ENCODE peak calls at places on chromosomes 11 and 22, in seven cellular contexts. One of them, this sample, is unnamed.

GRCh38 chr11:103699216-103699615 is 337.2 kb upstream of the DDI1 start:
- DNase-seq in hepatocyte: no peak
- DNase-seq in HL-60: no peak
- DNase-seq in A549: no peak
- DNase-seq in lung: no peak
- DNase-seq in psoas muscle: no peak
- DNase-seq in body of pancreas: no peak
- DNase-seq in this sample: no peak

GRCh38 chr11:109583996-109584395 is 162.0 kb downstream of the C11orf87 start:
- DNase-seq in hepatocyte: no peak
- DNase-seq in HL-60: no peak
- DNase-seq in A549: no peak
- DNase-seq in lung: no peak
- DNase-seq in psoas muscle: no peak
- DNase-seq in body of pancreas: no peak
- DNase-seq in this sample: no peak

GRCh38 chr11:64745219-64745522 is 1.2 kb upstream of the RASGRP2 start:
- DNase-seq in hepatocyte: no peak
- DNase-seq in HL-60: peak; percentile 79
- DNase-seq in A549: no peak
- DNase-seq in lung: peak; percentile 75
- DNase-seq in psoas muscle: peak; percentile 89
- DNase-seq in body of pancreas: peak; percentile 53
- DNase-seq in this sample: no peak

GRCh38 chr22:40463017-40463631 is 92.7 kb downstream of the SGSM3 start:
- DNase-seq in hepatocyte: no peak
- DNase-seq in HL-60: no peak
- DNase-seq in A549: no peak
- DNase-seq in lung: no peak
- DNase-seq in psoas muscle: no peak
- DNase-seq in body of pancreas: no peak
- DNase-seq in this sample: no peak

GRCh38 chr11:71327156-71328085 is 75.0 kb upstream of the SHANK2 start:
- DNase-seq in hepatocyte: no peak
- DNase-seq in HL-60: no peak
- DNase-seq in A549: no peak
- DNase-seq in lung: no peak
- DNase-seq in psoas muscle: peak; percentile 37
- DNase-seq in body of pancreas: no peak
- DNase-seq in this sample: no peak

GRCh38 chr11:107970049-107970448 is 38.6 kb upstream of the CUL5 start:
- DNase-seq in hepatocyte: no peak
- DNase-seq in HL-60: no peak
- DNase-seq in A549: no peak
- DNase-seq in lung: no peak
- DNase-seq in psoas muscle: no peak
- DNase-seq in body of pancreas: no peak
- DNase-seq in this sample: no peak

GRCh38 chr11:68302256-68303054 is 9.9 kb upstream of the LRP5 start:
- DNase-seq in hepatocyte: peak; percentile 74
- DNase-seq in HL-60: no peak
- DNase-seq in A549: no peak
- DNase-seq in lung: no peak
- DNase-seq in psoas muscle: no peak
- DNase-seq in body of pancreas: peak; percentile 76
- DNase-seq in this sample: peak; percentile 70

GRCh38 chr22:50508897-50509296 is 873 bp downstream of the NCAPH2 start:
- DNase-seq in hepatocyte: peak; percentile 5
- DNase-seq in HL-60: no peak
- DNase-seq in A549: no peak
- DNase-seq in lung: no peak
- DNase-seq in psoas muscle: no peak
- DNase-seq in body of pancreas: no peak
- DNase-seq in this sample: no peak

GRCh38 chr11:132077416-132077815 is 707.0 kb downstream of the NTM start:
- DNase-seq in hepatocyte: no peak
- DNase-seq in HL-60: no peak
- DNase-seq in A549: no peak
- DNase-seq in lung: no peak
- DNase-seq in psoas muscle: no peak
- DNase-seq in body of pancreas: no peak
- DNase-seq in this sample: no peak

GRCh38 chr11:5620606-5621521 is 3.9 kb upstream of the TRIM34 start:
- DNase-seq in hepatocyte: peak; percentile 73
- DNase-seq in HL-60: no peak
- DNase-seq in A549: peak; percentile 80
- DNase-seq in lung: peak; percentile 44
- DNase-seq in psoas muscle: no peak
- DNase-seq in body of pancreas: no peak
- DNase-seq in this sample: no peak

GRCh38 chr11:70788247-70789022 is 390.1 kb downstream of the CTTN start:
- DNase-seq in hepatocyte: no peak
- DNase-seq in HL-60: no peak
- DNase-seq in A549: peak; percentile 93
- DNase-seq in lung: no peak
- DNase-seq in psoas muscle: no peak
- DNase-seq in body of pancreas: no peak
- DNase-seq in this sample: no peak

GRCh38 chr11:28690746-28691145 is 582.6 kb downstream of the METTL15 start:
- DNase-seq in hepatocyte: peak; percentile 13
- DNase-seq in HL-60: no peak
- DNase-seq in A549: no peak
- DNase-seq in lung: no peak
- DNase-seq in psoas muscle: no peak
- DNase-seq in body of pancreas: no peak
- DNase-seq in this sample: no peak

GRCh38 chr11:133302056-133302455 is 230.2 kb downstream of the OPCML start:
- DNase-seq in hepatocyte: no peak
- DNase-seq in HL-60: no peak
- DNase-seq in A549: no peak
- DNase-seq in lung: no peak
- DNase-seq in psoas muscle: no peak
- DNase-seq in body of pancreas: no peak
- DNase-seq in this sample: no peak

GRCh38 chr11:573146-573759 is 3.0 kb upstream of the PHRF1 start:
- DNase-seq in hepatocyte: no peak
- DNase-seq in HL-60: no peak
- DNase-seq in A549: no peak
- DNase-seq in lung: peak; percentile 66
- DNase-seq in psoas muscle: no peak
- DNase-seq in body of pancreas: no peak
- DNase-seq in this sample: no peak

GRCh38 chr11:456533-456932 is 6.5 kb downstream of the PTDSS2 start:
- DNase-seq in hepatocyte: no peak
- DNase-seq in HL-60: no peak
- DNase-seq in A549: no peak
- DNase-seq in lung: no peak
- DNase-seq in psoas muscle: peak; percentile 27
- DNase-seq in body of pancreas: no peak
- DNase-seq in this sample: no peak

GRCh38 chr22:50522806-50523438 is 2.5 kb downstream of the SCO2 start:
- DNase-seq in hepatocyte: peak; percentile 6
- DNase-seq in HL-60: no peak
- DNase-seq in A549: no peak
- DNase-seq in lung: no peak
- DNase-seq in psoas muscle: no peak
- DNase-seq in body of pancreas: no peak
- DNase-seq in this sample: peak; percentile 72

GRCh38 chr11:100932474-100933100 is 197.0 kb downstream of the PGR start:
- DNase-seq in hepatocyte: peak; percentile 17
- DNase-seq in HL-60: no peak
- DNase-seq in A549: peak; percentile 17
- DNase-seq in lung: no peak
- DNase-seq in psoas muscle: no peak
- DNase-seq in body of pancreas: no peak
- DNase-seq in this sample: no peak

GRCh38 chr11:56819916-56820315 is 71.4 kb upstream of the OR9G4 start:
- DNase-seq in hepatocyte: no peak
- DNase-seq in HL-60: no peak
- DNase-seq in A549: no peak
- DNase-seq in lung: no peak
- DNase-seq in psoas muscle: no peak
- DNase-seq in body of pancreas: no peak
- DNase-seq in this sample: no peak

GRCh38 chr11:19907008-19907579 is 194.5 kb downstream of the NAV2 start:
- DNase-seq in hepatocyte: no peak
- DNase-seq in HL-60: no peak
- DNase-seq in A549: no peak
- DNase-seq in lung: no peak
- DNase-seq in psoas muscle: no peak
- DNase-seq in body of pancreas: no peak
- DNase-seq in this sample: no peak

GRCh38 chr11:19906126-19906525 is 193.5 kb downstream of the NAV2 start:
- DNase-seq in hepatocyte: no peak
- DNase-seq in HL-60: no peak
- DNase-seq in A549: no peak
- DNase-seq in lung: no peak
- DNase-seq in psoas muscle: no peak
- DNase-seq in body of pancreas: no peak
- DNase-seq in this sample: no peak

GRCh38 chr11:19907839-19908238 is 195.2 kb downstream of the NAV2 start:
- DNase-seq in hepatocyte: no peak
- DNase-seq in HL-60: no peak
- DNase-seq in A549: no peak
- DNase-seq in lung: no peak
- DNase-seq in psoas muscle: no peak
- DNase-seq in body of pancreas: peak; percentile 73
- DNase-seq in this sample: no peak

GRCh38 chr11:19903620-19904069 is 191.0 kb downstream of the NAV2 start:
- DNase-seq in hepatocyte: peak; percentile 91
- DNase-seq in HL-60: peak; percentile 24
- DNase-seq in A549: peak; percentile 52
- DNase-seq in lung: peak; percentile 74
- DNase-seq in psoas muscle: peak; percentile 72
- DNase-seq in body of pancreas: peak; percentile 85
- DNase-seq in this sample: no peak

DNA sequence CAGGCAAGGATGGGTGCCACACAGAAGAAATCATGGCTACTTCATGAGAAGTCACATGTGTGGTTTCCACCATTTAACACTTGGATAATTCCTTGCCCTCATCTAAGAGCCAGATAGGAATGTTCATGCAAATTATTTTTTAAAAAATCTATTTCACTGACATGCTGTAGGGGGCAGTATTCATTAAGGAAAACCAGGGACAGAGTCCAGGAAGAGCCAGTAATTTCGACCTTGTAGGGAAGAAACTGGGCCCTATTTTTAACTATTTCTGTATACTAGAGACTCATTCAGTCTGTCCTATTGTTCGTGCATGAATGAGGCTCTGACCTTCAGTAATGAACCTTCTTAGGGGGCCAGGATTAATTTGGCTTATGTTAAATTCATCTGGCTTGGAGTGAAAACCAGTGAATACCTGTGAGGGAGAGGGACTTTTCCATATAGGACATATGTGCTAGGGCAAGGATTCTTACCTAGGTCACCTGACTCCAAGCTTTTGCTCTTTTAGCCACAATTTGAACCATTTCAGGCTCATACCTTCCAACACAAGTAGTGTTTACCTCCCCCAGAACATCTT is 192.7 kb downstream of the NAV2 start:
- DNase-seq in hepatocyte: peak; percentile 69
- DNase-seq in HL-60: no peak
- DNase-seq in A549: peak; percentile 61
- DNase-seq in lung: no peak
- DNase-seq in psoas muscle: no peak
- DNase-seq in body of pancreas: no peak
- DNase-seq in this sample: no peak
- TF ChIP-seq CTCF in hepatocyte: peak; percentile 76
- TF ChIP-seq CTCF in HL-60: no peak
- TF ChIP-seq CTCF in A549: peak; percentile 80
- TF ChIP-seq CTCF in lung: peak; percentile 17
- TF ChIP-seq CTCF in psoas muscle: peak; percentile 47
- TF ChIP-seq CTCF in body of pancreas: peak; percentile 65
- TF ChIP-seq CTCF in this sample: peak; percentile 44

DNA sequence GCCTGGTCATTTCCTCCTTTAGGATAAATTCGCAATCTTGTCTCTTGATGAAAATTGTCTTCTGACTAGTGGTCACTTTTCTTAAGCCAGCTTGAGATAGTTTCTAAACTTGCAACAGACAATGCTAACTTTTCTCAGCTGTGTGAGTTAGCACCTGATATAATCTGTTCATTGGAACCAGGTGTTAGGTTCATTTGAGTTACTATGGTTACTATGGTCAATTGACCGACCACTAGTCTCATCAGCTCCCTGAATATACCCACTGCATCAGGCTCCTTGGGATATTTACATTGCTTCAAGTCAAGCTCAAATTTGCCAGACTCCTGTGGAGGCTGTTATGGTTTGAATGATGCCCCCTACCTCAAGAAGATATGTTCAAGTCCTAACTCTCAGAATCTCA is 54.5 kb downstream of the SC5D start:
- DNase-seq in hepatocyte: no peak
- DNase-seq in HL-60: no peak
- DNase-seq in A549: no peak
- DNase-seq in lung: no peak
- DNase-seq in psoas muscle: no peak
- DNase-seq in body of pancreas: no peak
- DNase-seq in this sample: no peak
- H3K4me3 ChIP-seq in hepatocyte: no peak overlapping the region
- H3K4me3 ChIP-seq in HL-60: no peak overlapping the region
- H3K4me3 ChIP-seq in A549: no peak overlapping the region
- H3K4me3 ChIP-seq in lung: no peak overlapping the region
- H3K4me3 ChIP-seq in psoas muscle: no peak overlapping the region
- H3K4me3 ChIP-seq in body of pancreas: no peak overlapping the region
- H3K4me3 ChIP-seq in this sample: no peak overlapping the region

GRCh38 chr22:24583972-24584790 is 8.7 kb downstream of the LRRC75B start:
- DNase-seq in hepatocyte: no peak
- DNase-seq in HL-60: no peak
- DNase-seq in A549: no peak
- DNase-seq in lung: no peak
- DNase-seq in psoas muscle: no peak
- DNase-seq in body of pancreas: no peak
- DNase-seq in this sample: no peak
- H3K27ac ChIP-seq in hepatocyte: peak overlapping the region; percentile 49
- H3K27ac ChIP-seq in HL-60: no peak overlapping the region
- H3K27ac ChIP-seq in A549: no peak overlapping the region
- H3K27ac ChIP-seq in lung: no peak overlapping the region
- H3K27ac ChIP-seq in psoas muscle: no peak overlapping the region
- H3K27ac ChIP-seq in body of pancreas: peak overlapping the region; percentile 76
- H3K27ac ChIP-seq in this sample: peak overlapping the region; percentile 83

DNA sequence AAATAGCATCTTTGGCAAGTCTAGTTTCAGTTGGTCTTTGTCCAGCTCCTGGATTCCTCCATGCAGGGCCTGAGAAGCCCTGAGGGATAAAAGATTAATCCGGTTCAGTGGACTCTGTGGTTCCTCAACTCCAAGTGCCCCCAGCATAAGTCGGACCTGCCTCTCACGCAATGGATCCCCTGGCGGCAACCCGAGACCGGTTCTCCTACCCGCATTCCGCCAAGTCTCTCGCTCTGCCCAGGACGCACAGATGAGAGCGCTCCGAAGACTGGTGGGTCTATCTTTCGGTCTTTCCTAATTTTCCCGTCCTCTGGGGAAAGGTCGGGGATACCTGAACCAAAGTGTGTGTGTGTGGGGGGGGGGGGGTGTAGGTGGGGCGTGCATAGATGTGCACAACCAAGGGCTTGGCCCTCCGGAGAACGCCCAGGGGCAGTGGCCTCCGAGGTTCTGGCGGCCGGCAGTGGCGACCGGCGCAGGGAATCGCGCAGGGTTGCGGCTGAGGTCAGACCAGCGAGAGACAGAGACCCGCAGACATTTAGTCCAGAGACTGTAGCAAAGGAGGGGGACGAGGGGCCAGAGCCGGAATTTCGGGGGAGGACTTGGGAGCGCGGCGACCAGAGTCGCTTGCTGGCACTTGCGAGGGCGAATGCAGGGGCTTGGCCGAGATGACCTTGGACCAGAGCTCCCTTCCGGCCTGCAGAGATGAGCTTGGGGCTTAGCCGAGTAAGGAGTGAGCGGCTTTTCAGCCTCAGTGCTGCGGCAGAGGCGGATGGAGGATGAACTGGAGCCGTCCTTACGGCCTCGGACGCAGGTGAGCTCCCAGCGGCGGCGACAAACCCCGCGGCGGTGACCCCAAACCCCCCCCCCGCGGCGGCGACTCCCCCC is 712 bp upstream of the SLC2A11 start:
- DNase-seq in hepatocyte: peak; percentile 73
- DNase-seq in HL-60: no peak
- DNase-seq in A549: peak; percentile 28
- DNase-seq in lung: no peak
- DNase-seq in psoas muscle: peak; percentile 73
- DNase-seq in body of pancreas: peak; percentile 57
- DNase-seq in this sample: no peak
- TF ChIP-seq CTCF in hepatocyte: no peak
- TF ChIP-seq CTCF in HL-60: no peak
- TF ChIP-seq CTCF in A549: no peak
- TF ChIP-seq CTCF in lung: no peak
- TF ChIP-seq CTCF in psoas muscle: no peak
- TF ChIP-seq CTCF in body of pancreas: no peak
- TF ChIP-seq CTCF in this sample: no peak